ENCODE peak calls at places on chromosomes 12 and 14, in six cellular contexts. Q is prostate gland, R is left ventricle myocardium inferior, L is endodermal cell, X is fibroblast of pulmonary artery, V is fibroblast of mammary gland. E is an unnamed sample.
A peak's percentile ranks its signal among the peaks of the same experiment; 100 is the strongest.

GRCh38 chr14:53430870-53431269 is 277.7 kb upstream of the DDHD1 start:
- DNase-seq in V (no peak), X (no peak), R (no peak), Q (no peak), L (no peak), E (peak; percentile 46)

GRCh38 chr14:61213930-61214329 is 67.2 kb downstream of the TMEM30B start:
- DNase-seq in L (no peak), R (no peak), Q (no peak), X (no peak), V (peak; percentile 26), E (no peak)

GRCh38 chr12:89364631-89365030 is 12.3 kb upstream of the DUSP6 start:
- DNase-seq in L (no peak), X (no peak), R (no peak), V (no peak), Q (no peak), E (no peak)

GRCh38 chr14:100165825-100166520 is 6.5 kb upstream of the DEGS2 start:
- DNase-seq in Q (no peak), L (no peak), X (no peak), R (no peak), V (no peak), E (no peak)

GRCh38 chr12:127235771-127236170 is 1031.2 kb upstream of the TMEM132C start:
- DNase-seq in Q (no peak), L (peak; percentile 53), V (no peak), R (no peak), X (no peak), E (no peak)

GRCh38 chr12:57261385-57261784 is 10.4 kb upstream of the STAC3 start:
- DNase-seq in L (peak; percentile 82), R (no peak), V (no peak), X (no peak), Q (no peak), E (no peak)

GRCh38 chr14:66425402-66425801 is 60.8 kb upstream of the CCDC196 start:
- DNase-seq in Q (no peak), V (no peak), X (no peak), L (no peak), R (peak; percentile 35), E (no peak)

GRCh38 chr12:124543591-124544310 is 23.7 kb downstream of the NCOR2 start:
- DNase-seq in L (no peak), R (no peak), V (peak; percentile 60), Q (no peak), X (no peak), E (peak; percentile 54)

GRCh38 chr14:25049559-25050493 is at the start of gene STXBP6:
- DNase-seq in R (peak; percentile 84), Q (peak; percentile 77), X (peak; percentile 55), L (peak; percentile 87), V (peak; percentile 42), E (peak; percentile 56)

DNA sequence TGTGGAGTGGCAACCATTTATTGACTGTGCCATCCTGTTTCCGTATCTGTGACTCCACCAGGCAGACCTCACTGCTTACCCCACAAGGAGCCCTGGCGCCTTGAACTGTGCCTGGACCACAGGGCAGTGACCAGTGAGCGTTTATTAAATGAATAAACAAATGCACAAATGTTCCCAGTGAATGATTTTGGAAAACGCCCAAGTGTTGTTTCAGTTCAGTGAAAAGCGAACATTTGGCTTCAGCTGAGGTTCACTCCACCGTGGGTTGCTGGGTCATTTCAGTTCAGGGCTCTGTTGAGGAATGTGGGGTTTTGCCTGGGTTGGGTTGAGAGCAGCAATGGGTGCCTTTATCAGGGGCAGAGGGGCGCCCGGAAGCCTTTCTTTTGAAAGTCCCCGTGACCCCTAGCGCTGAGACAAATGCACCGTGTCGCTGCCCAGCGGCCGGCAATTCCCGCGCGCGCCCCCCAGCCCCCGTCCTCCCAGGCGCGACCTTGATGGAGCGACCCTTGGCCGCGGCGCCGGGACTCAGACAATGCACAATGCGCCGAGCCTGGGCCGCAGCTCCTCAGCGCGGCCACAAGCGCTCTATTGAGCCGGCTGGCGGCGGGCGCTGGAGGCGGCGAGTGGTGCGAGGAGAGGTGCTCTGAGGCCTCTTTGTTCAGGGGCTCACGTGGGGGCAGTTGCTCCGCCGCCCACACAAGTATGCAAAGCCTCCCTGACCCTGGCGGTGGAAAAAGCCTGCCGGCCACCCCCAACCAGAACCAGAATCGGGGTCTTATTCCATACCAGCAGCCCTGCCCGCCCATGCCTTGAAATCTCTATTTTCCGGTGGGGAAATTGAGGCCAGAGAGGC is 40.5 kb upstream of the CLMN start:
- DNase-seq in Q (no peak), R (no peak), V (no peak), X (no peak), L (peak; percentile 83), E (peak; percentile 41)
- H3K4me3 ChIP-seq in Q (no peak overlapping the region), R (peak overlapping the region; percentile 42), V (no peak overlapping the region), X (no peak overlapping the region), L (no peak overlapping the region), E (peak overlapping the region; percentile 30)

GRCh38 chr12:68901551-68901950 is 31.4 kb downstream of the CPM start:
- DNase-seq in L (no peak), Q (no peak), R (no peak), X (no peak), V (no peak), E (no peak)

GRCh38 chr12:68900241-68900640 is 32.7 kb downstream of the CPM start:
- DNase-seq in V (no peak), X (no peak), R (no peak), L (no peak), Q (no peak), E (no peak)

GRCh38 chr12:68901145-68901544 is 31.8 kb downstream of the CPM start:
- DNase-seq in L (peak; percentile 55), V (no peak), X (no peak), Q (no peak), R (no peak), E (no peak)

GRCh38 chr12:68896881-68897540 is 36.0 kb downstream of the CPM start:
- DNase-seq in R (no peak), V (peak; percentile 42), L (no peak), Q (no peak), X (peak; percentile 50), E (peak; percentile 55)

GRCh38 chr12:68899251-68899771 is 33.7 kb downstream of the CPM start:
- DNase-seq in X (peak; percentile 74), R (no peak), L (peak; percentile 62), V (peak; percentile 97), Q (peak; percentile 25), E (peak; percentile 93)
- TF ChIP-seq CTCF in X (peak; percentile 56), R (peak; percentile 44), L (peak; percentile 56), V (peak; percentile 93), Q (no peak), E (peak; percentile 84)

DNA sequence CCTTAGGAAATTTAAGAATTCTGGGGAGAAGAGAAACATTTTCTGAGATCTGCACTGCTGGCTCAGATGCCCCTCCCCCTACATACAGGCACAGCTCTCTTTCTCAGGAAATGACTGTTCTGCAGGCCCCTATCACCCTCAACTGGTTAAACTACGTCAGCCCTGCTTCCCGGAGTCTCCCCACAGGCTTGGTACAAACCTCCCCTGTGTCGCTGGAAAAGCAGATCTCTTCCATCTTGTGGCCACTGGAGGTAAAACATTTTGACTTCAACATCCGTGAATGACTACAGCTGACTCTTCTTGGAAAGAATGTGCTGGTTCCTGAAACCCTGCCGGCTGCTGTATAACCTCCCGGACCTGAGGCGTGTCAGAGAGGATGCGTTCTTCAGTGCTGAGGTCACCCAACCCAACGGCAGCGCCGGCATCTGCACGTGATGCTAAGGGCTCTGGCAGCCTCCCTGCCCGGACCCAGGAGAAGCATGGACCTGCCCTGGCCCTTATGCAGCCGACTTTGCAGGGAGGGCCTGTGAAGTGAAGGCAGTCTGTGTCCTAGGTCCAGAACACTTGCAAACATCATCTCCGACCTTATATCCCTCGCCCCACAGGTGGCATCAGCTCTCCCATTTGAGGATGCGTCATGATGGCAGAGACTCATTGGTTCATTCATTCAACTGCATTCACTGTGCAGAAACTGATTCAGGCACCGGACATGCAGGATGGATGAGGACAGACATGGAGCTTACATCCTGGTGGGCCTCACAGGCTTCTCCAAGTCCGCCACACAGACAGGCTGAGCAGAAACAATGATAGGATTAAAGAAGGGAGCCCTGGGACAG is 129.2 kb downstream of the GCH1 start:
- DNase-seq in Q (peak; percentile 70), R (peak; percentile 78), L (peak; percentile 93), V (peak; percentile 100), X (peak; percentile 100), E (peak; percentile 100)
- H3K4me3 ChIP-seq in Q (no peak overlapping the region), R (peak overlapping the region; percentile 22), L (no peak overlapping the region), V (peak overlapping the region; percentile 9), X (peak overlapping the region; percentile 32), E (no peak overlapping the region)

GRCh38 chr12:81797100-81797499 is 38.0 kb upstream of the PPFIA2 start:
- DNase-seq in R (no peak), L (peak; percentile 38), Q (no peak), X (peak; percentile 25), V (peak; percentile 34), E (peak; percentile 52)
- TF ChIP-seq CTCF in R (no peak), L (peak; percentile 82), Q (no peak), X (peak; percentile 52), V (peak; percentile 56), E (peak; percentile 62)

DNA sequence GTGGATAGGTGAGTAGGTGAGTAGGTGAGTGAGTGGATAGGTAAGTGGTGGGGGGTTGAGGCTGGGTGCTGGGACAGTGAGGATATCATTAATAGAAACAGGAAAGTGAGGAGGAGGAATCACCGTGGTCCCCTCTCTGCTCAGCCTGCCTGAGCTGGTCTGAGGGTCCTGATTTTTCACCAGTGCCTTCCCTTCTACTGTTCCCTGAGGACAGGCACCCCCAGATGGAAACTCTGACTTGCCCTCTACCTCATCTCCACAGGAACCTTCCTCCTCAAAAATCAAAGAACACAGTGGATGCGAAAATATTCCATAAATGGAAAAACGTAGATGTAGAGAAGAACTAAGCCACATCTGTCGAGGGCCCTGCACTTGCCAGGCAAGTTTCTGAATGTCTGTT is 1.9 kb downstream of the GPR68 start:
- DNase-seq in L (no peak), X (no peak), V (no peak), Q (no peak), R (no peak), E (no peak)
- H3K4me3 ChIP-seq in L (no peak overlapping the region), X (no peak overlapping the region), V (no peak overlapping the region), Q (no peak overlapping the region), R (no peak overlapping the region), E (no peak overlapping the region)

E was measured in choroid plexus epithelial cell.